ENCODE peak calls at places on chromosome 3, in five cellular contexts. One of them, this sample, is unnamed.

GRCh38 chr3:187521546-187521945 is 148.6 kb downstream of the SST start:
- DNase-seq in pancreas: no peak
- DNase-seq in CD8-positive, alpha-beta T cell: no peak
- DNase-seq in transverse colon: no peak
- DNase-seq in heart left ventricle: no peak
- DNase-seq in this sample: no peak

GRCh38 chr3:153051427-153052095 is 110.5 kb upstream of the RAP2B start:
- DNase-seq in CD8-positive, alpha-beta T cell: no peak
- DNase-seq in pancreas: no peak
- DNase-seq in transverse colon: peak; percentile 14
- DNase-seq in heart left ventricle: no peak
- DNase-seq in this sample: no peak

GRCh38 chr3:21705769-21706168 is 45.2 kb downstream of the ZNF385D start:
- DNase-seq in CD8-positive, alpha-beta T cell: no peak
- DNase-seq in heart left ventricle: peak; percentile 72
- DNase-seq in transverse colon: no peak
- DNase-seq in pancreas: no peak
- DNase-seq in this sample: no peak

GRCh38 chr3:18740631-18741583 is 315.8 kb upstream of the SATB1 start:
- DNase-seq in transverse colon: peak; percentile 16
- DNase-seq in pancreas: no peak
- DNase-seq in heart left ventricle: no peak
- DNase-seq in CD8-positive, alpha-beta T cell: peak; percentile 24
- DNase-seq in this sample: peak; percentile 37

GRCh38 chr3:49199244-49199899 is 28.0 kb downstream of the KLHDC8B start:
- DNase-seq in heart left ventricle: peak; percentile 99
- DNase-seq in pancreas: peak; percentile 86
- DNase-seq in CD8-positive, alpha-beta T cell: no peak
- DNase-seq in transverse colon: peak; percentile 74
- DNase-seq in this sample: peak; percentile 84

GRCh38 chr3:137343283-137343682 is 385.5 kb downstream of the IL20RB start:
- DNase-seq in CD8-positive, alpha-beta T cell: no peak
- DNase-seq in transverse colon: no peak
- DNase-seq in pancreas: no peak
- DNase-seq in heart left ventricle: no peak
- DNase-seq in this sample: no peak

GRCh38 chr3:61237858-61238257 is 13.4 kb downstream of the FHIT start:
- DNase-seq in heart left ventricle: no peak
- DNase-seq in transverse colon: no peak
- DNase-seq in CD8-positive, alpha-beta T cell: no peak
- DNase-seq in pancreas: no peak
- DNase-seq in this sample: no peak

GRCh38 chr3:40924559-40925058 is 274.7 kb upstream of the CTNNB1 start:
- DNase-seq in heart left ventricle: no peak
- DNase-seq in pancreas: no peak
- DNase-seq in CD8-positive, alpha-beta T cell: no peak
- DNase-seq in transverse colon: no peak
- DNase-seq in this sample: no peak

GRCh38 chr3:64612082-64612860 is 75.5 kb downstream of the ADAMTS9 start:
- DNase-seq in heart left ventricle: peak; percentile 54
- DNase-seq in pancreas: no peak
- DNase-seq in transverse colon: peak; percentile 15
- DNase-seq in CD8-positive, alpha-beta T cell: no peak
- DNase-seq in this sample: no peak

GRCh38 chr3:177338697-177339219 is 141.5 kb upstream of the TBL1XR1 start:
- DNase-seq in transverse colon: no peak
- DNase-seq in heart left ventricle: no peak
- DNase-seq in CD8-positive, alpha-beta T cell: no peak
- DNase-seq in pancreas: no peak
- DNase-seq in this sample: no peak

GRCh38 chr3:186165331-186165730 is 56.4 kb upstream of the ETV5 start:
- DNase-seq in pancreas: no peak
- DNase-seq in heart left ventricle: no peak
- DNase-seq in CD8-positive, alpha-beta T cell: no peak
- DNase-seq in transverse colon: no peak
- DNase-seq in this sample: no peak

GRCh38 chr3:101962055-101962454 is 112.7 kb downstream of the NFKBIZ start:
- DNase-seq in transverse colon: no peak
- DNase-seq in heart left ventricle: no peak
- DNase-seq in CD8-positive, alpha-beta T cell: no peak
- DNase-seq in pancreas: no peak
- DNase-seq in this sample: no peak

GRCh38 chr3:192875971-192876565 is 41.6 kb downstream of the MB21D2 start:
- DNase-seq in transverse colon: no peak
- DNase-seq in CD8-positive, alpha-beta T cell: no peak
- DNase-seq in pancreas: no peak
- DNase-seq in heart left ventricle: no peak
- DNase-seq in this sample: no peak

GRCh38 chr3:111858641-111859040 is 424 bp upstream of the PHLDB2 start:
- DNase-seq in pancreas: no peak
- DNase-seq in heart left ventricle: peak; percentile 34
- DNase-seq in transverse colon: no peak
- DNase-seq in CD8-positive, alpha-beta T cell: no peak
- DNase-seq in this sample: no peak

GRCh38 chr3:63343674-63344073 is 65.6 kb downstream of the SYNPR start:
- DNase-seq in transverse colon: peak; percentile 83
- DNase-seq in heart left ventricle: peak; percentile 78
- DNase-seq in pancreas: peak; percentile 69
- DNase-seq in CD8-positive, alpha-beta T cell: peak; percentile 2
- DNase-seq in this sample: peak; percentile 70

GRCh38 chr3:126954141-126954845 is 28.6 kb upstream of the PLXNA1 start:
- DNase-seq in heart left ventricle: peak; percentile 10
- DNase-seq in CD8-positive, alpha-beta T cell: no peak
- DNase-seq in transverse colon: no peak
- DNase-seq in pancreas: no peak
- DNase-seq in this sample: no peak

GRCh38 chr3:18097473-18097872 is 327.7 kb downstream of the SATB1 start:
- DNase-seq in CD8-positive, alpha-beta T cell: no peak
- DNase-seq in heart left ventricle: no peak
- DNase-seq in pancreas: no peak
- DNase-seq in transverse colon: no peak
- DNase-seq in this sample: no peak

GRCh38 chr3:140920029-140920428 is 21.6 kb upstream of the SLC25A36 start:
- DNase-seq in transverse colon: no peak
- DNase-seq in CD8-positive, alpha-beta T cell: no peak
- DNase-seq in heart left ventricle: no peak
- DNase-seq in pancreas: no peak
- DNase-seq in this sample: no peak

GRCh38 chr3:134809412-134810051 is 14.5 kb downstream of the EPHB1 start:
- DNase-seq in heart left ventricle: no peak
- DNase-seq in transverse colon: peak; percentile 48
- DNase-seq in pancreas: no peak
- DNase-seq in CD8-positive, alpha-beta T cell: no peak
- DNase-seq in this sample: no peak

GRCh38 chr3:160448845-160449659 is 534 bp downstream of the TRIM59 start:
- DNase-seq in transverse colon: no peak
- DNase-seq in heart left ventricle: no peak
- DNase-seq in CD8-positive, alpha-beta T cell: no peak
- DNase-seq in pancreas: peak; percentile 72
- DNase-seq in this sample: no peak

GRCh38 chr3:32438596-32439344 is 47.1 kb downstream of the CMTM7 start:
- DNase-seq in transverse colon: no peak
- DNase-seq in heart left ventricle: no peak
- DNase-seq in CD8-positive, alpha-beta T cell: no peak
- DNase-seq in pancreas: no peak
- DNase-seq in this sample: peak; percentile 17

GRCh38 chr3:194270627-194271458 is 80.3 kb downstream of the CPN2 start:
- DNase-seq in transverse colon: peak; percentile 68
- DNase-seq in CD8-positive, alpha-beta T cell: no peak
- DNase-seq in heart left ventricle: peak; percentile 95
- DNase-seq in pancreas: peak; percentile 95
- DNase-seq in this sample: peak; percentile 63

GRCh38 chr3:108153451-108153981 is 62.7 kb upstream of the CD47 start:
- DNase-seq in heart left ventricle: no peak
- DNase-seq in transverse colon: peak; percentile 66
- DNase-seq in pancreas: no peak
- DNase-seq in CD8-positive, alpha-beta T cell: peak; percentile 25
- DNase-seq in this sample: peak; percentile 70

GRCh38 chr3:52507359-52507758 is 12.2 kb downstream of the STAB1 start:
- DNase-seq in transverse colon: no peak
- DNase-seq in pancreas: no peak
- DNase-seq in CD8-positive, alpha-beta T cell: no peak
- DNase-seq in heart left ventricle: no peak
- DNase-seq in this sample: no peak

GRCh38 chr3:136042608-136043221 is 77.2 kb downstream of the PPP2R3A start:
- DNase-seq in pancreas: no peak
- DNase-seq in heart left ventricle: no peak
- DNase-seq in CD8-positive, alpha-beta T cell: no peak
- DNase-seq in transverse colon: no peak
- DNase-seq in this sample: no peak

GRCh38 chr3:13021934-13022265 is 51.3 kb downstream of the IQSEC1 start:
- DNase-seq in pancreas: no peak
- DNase-seq in heart left ventricle: no peak
- DNase-seq in CD8-positive, alpha-beta T cell: no peak
- DNase-seq in transverse colon: no peak
- DNase-seq in this sample: no peak

DNA sequence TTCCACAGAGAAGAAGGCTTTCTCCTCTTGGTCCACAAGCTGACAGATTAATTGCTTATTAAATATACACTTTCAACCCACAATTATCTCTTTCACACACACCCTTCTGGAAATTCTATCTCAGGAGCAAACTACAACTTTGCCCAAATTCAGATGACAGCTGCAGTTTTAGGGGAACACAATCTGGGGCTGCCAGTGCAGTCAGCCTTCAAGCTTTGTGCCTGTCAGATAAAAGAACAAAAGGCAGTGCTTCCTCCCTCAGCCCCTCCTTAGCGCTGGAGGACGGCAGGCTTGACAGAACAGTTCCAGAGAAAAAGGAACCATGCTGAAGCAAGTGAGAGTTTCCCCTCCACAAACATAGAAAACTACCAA is 99.6 kb downstream of the TMCC1 start:
- DNase-seq in transverse colon: no peak
- DNase-seq in heart left ventricle: no peak
- DNase-seq in CD8-positive, alpha-beta T cell: no peak
- DNase-seq in pancreas: no peak
- DNase-seq in this sample: no peak
- H3K4me3 ChIP-seq in transverse colon: no peak overlapping the region
- H3K4me3 ChIP-seq in heart left ventricle: no peak overlapping the region
- H3K4me3 ChIP-seq in CD8-positive, alpha-beta T cell: no peak overlapping the region
- H3K4me3 ChIP-seq in pancreas: no peak overlapping the region
- H3K4me3 ChIP-seq in this sample: no peak overlapping the region

GRCh38 chr3:45124956-45125355 is 21.2 kb downstream of the CDCP1 start:
- DNase-seq in pancreas: no peak
- DNase-seq in CD8-positive, alpha-beta T cell: no peak
- DNase-seq in transverse colon: no peak
- DNase-seq in heart left ventricle: no peak
- DNase-seq in this sample: no peak

GRCh38 chr3:45125550-45126026 is 20.6 kb downstream of the CDCP1 start:
- DNase-seq in CD8-positive, alpha-beta T cell: no peak
- DNase-seq in transverse colon: peak; percentile 43
- DNase-seq in pancreas: peak; percentile 62
- DNase-seq in heart left ventricle: peak; percentile 63
- DNase-seq in this sample: peak; percentile 72

GRCh38 chr3:45124379-45124778 is 21.8 kb downstream of the CDCP1 start:
- DNase-seq in heart left ventricle: no peak
- DNase-seq in transverse colon: no peak
- DNase-seq in CD8-positive, alpha-beta T cell: no peak
- DNase-seq in pancreas: no peak
- DNase-seq in this sample: no peak

GRCh38 chr3:45126730-45127129 is 19.4 kb downstream of the CDCP1 start:
- DNase-seq in pancreas: no peak
- DNase-seq in transverse colon: peak; percentile 52
- DNase-seq in heart left ventricle: no peak
- DNase-seq in CD8-positive, alpha-beta T cell: no peak
- DNase-seq in this sample: no peak

GRCh38 chr3:45127130-45127822 is 18.9 kb downstream of the CDCP1 start:
- DNase-seq in pancreas: no peak
- DNase-seq in transverse colon: no peak
- DNase-seq in CD8-positive, alpha-beta T cell: no peak
- DNase-seq in heart left ventricle: no peak
- DNase-seq in this sample: no peak
- H3K4me1 ChIP-seq in pancreas: no peaks in the 10 kb centered on the region
- H3K4me1 ChIP-seq in transverse colon: peaks cover 32% of the 10 kb centered on the region
- H3K4me1 ChIP-seq in CD8-positive, alpha-beta T cell: no peaks in the 10 kb centered on the region
- H3K4me1 ChIP-seq in heart left ventricle: peaks cover 24% of the 10 kb centered on the region
- H3K4me1 ChIP-seq in this sample: peaks cover 49% of the 10 kb centered on the region

GRCh38 chr3:69370945-69371301 is 15.0 kb downstream of the FRMD4B start:
- DNase-seq in transverse colon: no peak
- DNase-seq in pancreas: no peak
- DNase-seq in CD8-positive, alpha-beta T cell: no peak
- DNase-seq in heart left ventricle: no peak
- DNase-seq in this sample: no peak
- H3K4me3 ChIP-seq in transverse colon: no peak overlapping the region
- H3K4me3 ChIP-seq in pancreas: no peak overlapping the region
- H3K4me3 ChIP-seq in CD8-positive, alpha-beta T cell: no peak overlapping the region
- H3K4me3 ChIP-seq in heart left ventricle: no peak overlapping the region
- H3K4me3 ChIP-seq in this sample: no peak overlapping the region

GRCh38 chr3:155869664-155870063 is 786 bp upstream of the GMPS start:
- DNase-seq in transverse colon: no peak
- DNase-seq in pancreas: no peak
- DNase-seq in heart left ventricle: no peak
- DNase-seq in CD8-positive, alpha-beta T cell: no peak
- DNase-seq in this sample: no peak
- H3K4me1 ChIP-seq in transverse colon: peaks cover 17% of the 10 kb centered on the region
- H3K4me1 ChIP-seq in pancreas: peaks cover 8% of the 10 kb centered on the region
- H3K4me1 ChIP-seq in heart left ventricle: peaks cover 33% of the 10 kb centered on the region
- H3K4me1 ChIP-seq in CD8-positive, alpha-beta T cell: peaks cover 24% of the 10 kb centered on the region
- H3K4me1 ChIP-seq in this sample: peaks cover 6% of the 10 kb centered on the region

GRCh38 chr3:58628823-58629562 is 37.6 kb downstream of the FAM3D start:
- DNase-seq in heart left ventricle: peak; percentile 50
- DNase-seq in pancreas: no peak
- DNase-seq in CD8-positive, alpha-beta T cell: no peak
- DNase-seq in transverse colon: peak; percentile 52
- DNase-seq in this sample: peak; percentile 52
- H3K4me3 ChIP-seq in heart left ventricle: no peak overlapping the region
- H3K4me3 ChIP-seq in pancreas: no peak overlapping the region
- H3K4me3 ChIP-seq in CD8-positive, alpha-beta T cell: no peak overlapping the region
- H3K4me3 ChIP-seq in transverse colon: no peak overlapping the region
- H3K4me3 ChIP-seq in this sample: no peak overlapping the region